ENCODE peak calls at places on chromosomes 7 and 10, in eight cellular contexts. U, B, R, K, H, F, G and P are unnamed samples. For H3K9me3 and H3K27me3, the result is how much of the 10 kb centered on the place peaks cover.

GRCh38 chr10:62388328-62388727 is 14.2 kb downstream of the ZNF365 start:
- DNase-seq in B (no peak), U (no peak), F (no peak), H (no peak), G (no peak), K (no peak), R (no peak), P (no peak)

GRCh38 chr10:128875955-128876354 is 591.1 kb upstream of the MGMT start:
- DNase-seq in H (peak), F (no peak), B (no peak), G (peak), K (no peak), R (no peak), U (no peak), P (no peak)

GRCh38 chr7:70920886-70921285 is 211.1 kb upstream of the GALNT17 start:
- DNase-seq in R (no peak), G (no peak), K (no peak), F (no peak), H (no peak), U (no peak), B (peak), P (no peak)

GRCh38 chr7:99128076-99128950 is 15.6 kb downstream of the SMURF1 start:
- DNase-seq in H (no peak), F (no peak), G (no peak), K (no peak), R (no peak), U (no peak), B (no peak), P (no peak)

GRCh38 chr7:45660201-45660900 is 86.2 kb downstream of the ADCY1 start:
- DNase-seq in R (no peak), U (no peak), G (no peak), B (no peak), K (no peak), H (no peak), F (no peak), P (no peak)

GRCh38 chr10:642186-642890 is 47.1 kb downstream of the DIP2C start:
- DNase-seq in F (no peak), G (no peak), R (no peak), B (no peak), K (no peak), H (no peak), U (no peak), P (no peak)

GRCh38 chr7:149850007-149850594 is 11.9 kb downstream of the ZNF862 start:
- DNase-seq in U (no peak), B (no peak), G (no peak), R (no peak), K (no peak), H (no peak), F (no peak), P (no peak)

GRCh38 chr10:43461950-43462349 is 25.0 kb downstream of the ZNF487 start:
- DNase-seq in B (peak), R (peak), G (peak), F (peak), U (peak), K (no peak), H (peak), P (peak)

GRCh38 chr10:11724938-11725776 is 17.0 kb upstream of the ECHDC3 start:
- DNase-seq in B (peak), G (peak), U (peak), H (peak), R (peak), K (no peak), F (peak), P (peak)

GRCh38 chr10:133159611-133159949 is 439 bp upstream of the KNDC1 start:
- DNase-seq in F (no peak), B (no peak), G (no peak), U (no peak), K (no peak), R (no peak), H (no peak), P (no peak)
- H3K4me3 ChIP-seq in F (no peak), B (no peak), G (no peak), U (no peak), K (no peak), R (no peak), H (no peak), P (no peak)

GRCh38 chr7:42561797-42562196 is 324.8 kb upstream of the GLI3 start:
- DNase-seq in G (no peak), F (no peak), U (no peak), B (no peak), H (no peak), K (no peak), R (no peak), P (no peak)
- H3K9me3 ChIP-seq in G (under half), F (under half), U (under half), B (under half), H (under half), K (under half), R (under half), P (under half)

GRCh38 chr10:90923111-90923731 is 2.3 kb upstream of the ANKRD1 start:
- DNase-seq in R (no peak), H (no peak), K (no peak), U (no peak), B (no peak), F (no peak), G (no peak), P (no peak)

GRCh38 chr10:90917968-90918318 is 2.9 kb downstream of the ANKRD1 start:
- DNase-seq in B (no peak), U (no peak), R (no peak), H (no peak), G (no peak), F (no peak), K (no peak), P (no peak)

GRCh38 chr10:90921906-90922305 is 1.0 kb upstream of the ANKRD1 start:
- DNase-seq in F (no peak), B (no peak), H (no peak), R (no peak), U (no peak), G (no peak), K (no peak), P (no peak)

GRCh38 chr10:90919683-90920574 is 958 bp downstream of the ANKRD1 start:
- DNase-seq in U (no peak), H (no peak), K (no peak), G (no peak), F (no peak), B (no peak), R (no peak), P (no peak)

GRCh38 chr10:90920986-90921643 is at the start of gene ANKRD1:
- DNase-seq in K (peak), H (peak), F (no peak), U (peak), B (no peak), G (peak), R (no peak), P (no peak)
- H3K27me3 ChIP-seq in K (under half), H (under half), F (under half), U (under half), B (under half), G (under half), R (under half), P (under half)

GRCh38 chr10:80200259-80200658 is 5.1 kb downstream of the ANXA11 start:
- DNase-seq in F (no peak), K (no peak), G (no peak), B (no peak), U (no peak), H (no peak), R (no peak), P (no peak)
- H3K4me3 ChIP-seq in F (no peak), K (peak), G (no peak), B (no peak), U (no peak), H (no peak), R (no peak), P (no peak)

DNA sequence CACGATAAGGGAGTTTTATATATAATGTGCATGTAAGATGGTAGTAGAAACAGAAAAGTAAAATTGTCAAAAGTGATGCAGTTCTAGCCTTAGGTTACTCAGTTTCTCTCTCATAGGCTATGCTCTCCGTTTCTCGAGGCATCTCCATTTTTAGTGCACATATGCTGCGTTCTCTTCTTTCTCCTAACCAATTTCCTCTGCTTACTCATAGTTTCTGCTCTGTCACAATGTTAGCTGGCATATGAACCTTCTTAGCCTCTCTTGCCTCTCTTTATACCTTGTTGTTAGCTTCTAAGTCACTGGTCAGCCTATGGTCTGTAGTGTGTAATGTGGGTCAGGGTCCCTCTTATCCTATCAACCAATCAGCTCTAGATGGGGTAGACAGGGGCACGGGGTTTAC is 280.6 kb upstream of the ETV1 start:
- DNase-seq in G (no peak), H (no peak), B (no peak), U (no peak), R (no peak), K (no peak), F (no peak), P (no peak)
- H3K9me3 ChIP-seq in G (under half), H (under half), B (under half), U (under half), R (under half), K (under half), F (under half), P (under half)

GRCh38 chr7:27166475-27167169 is 1.3 kb upstream of the HOXA9 start:
- DNase-seq in H (no peak), U (no peak), K (peak), G (no peak), B (no peak), F (no peak), R (no peak), P (no peak)
- H3K27me3 ChIP-seq in H (half or more), U (half or more), K (half or more), G (half or more), B (half or more), F (half or more), R (half or more), P (half or more)

GRCh38 chr10:132577350-132578005 is 39.9 kb downstream of the INPP5A start:
- DNase-seq in R (no peak), U (no peak), B (no peak), G (no peak), H (no peak), F (peak), K (peak), P (no peak)

GRCh38 chr10:132574288-132574687 is 36.7 kb downstream of the INPP5A start:
- DNase-seq in F (no peak), R (no peak), B (no peak), K (no peak), G (no peak), H (no peak), U (no peak), P (no peak)

GRCh38 chr10:132574783-132575319 is 37.3 kb downstream of the INPP5A start:
- DNase-seq in R (no peak), F (no peak), G (no peak), U (no peak), B (no peak), H (no peak), K (no peak), P (no peak)

GRCh38 chr10:132576671-132577349 is 39.2 kb downstream of the INPP5A start:
- DNase-seq in U (no peak), G (no peak), H (no peak), B (no peak), R (no peak), F (no peak), K (no peak), P (no peak)

DNA sequence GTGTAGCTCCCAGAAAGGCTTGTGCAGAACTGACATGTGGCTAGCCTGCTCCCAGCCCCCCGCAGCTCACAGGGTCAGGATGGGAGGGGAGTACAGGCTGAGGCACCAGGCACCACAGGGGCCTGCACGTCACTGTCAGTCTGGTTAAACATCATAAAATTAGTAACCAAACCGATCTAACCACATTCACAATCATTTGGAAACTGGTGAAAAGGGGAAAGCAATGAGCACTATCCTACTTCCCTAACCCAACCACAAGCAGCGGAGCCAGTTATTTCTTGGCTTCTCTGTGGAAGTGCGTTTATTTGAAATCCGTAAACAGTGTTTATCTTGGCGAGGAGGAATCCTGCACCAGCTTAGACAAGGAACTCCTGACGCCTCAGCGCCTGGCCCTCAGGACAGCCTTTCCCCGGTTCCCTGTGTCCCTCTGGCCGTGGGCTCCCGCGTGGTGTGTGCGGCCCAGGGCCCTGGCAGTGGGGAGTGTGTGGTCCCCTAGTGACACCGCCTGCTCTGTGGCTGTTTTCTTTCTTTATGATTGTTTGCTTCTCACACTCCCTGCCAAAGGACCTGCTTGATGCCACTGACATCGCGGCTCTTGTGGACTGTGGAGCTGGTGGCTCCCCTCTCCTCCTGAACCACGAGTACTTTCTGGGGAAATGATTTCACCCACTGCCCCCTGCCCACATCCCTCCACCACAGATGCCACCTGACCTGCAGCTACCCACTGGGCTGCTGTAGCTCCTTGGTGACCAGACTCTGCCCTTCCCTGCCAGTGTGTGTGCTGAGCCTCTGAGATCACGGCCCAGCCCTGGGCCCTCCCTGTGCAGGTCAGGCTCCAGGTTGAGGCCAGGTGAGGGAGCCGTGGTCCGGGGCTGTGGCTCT is 38.0 kb downstream of the INPP5A start:
- DNase-seq in G (peak), U (peak), K (no peak), B (no peak), F (no peak), H (no peak), R (no peak), P (no peak)
- H3K4me3 ChIP-seq in G (no peak), U (no peak), K (no peak), B (no peak), F (no peak), H (no peak), R (no peak), P (no peak)